ENCODE peak calls at places on chromosomes 3 and 15, in nine cellular contexts. H, J, D, S, G, X, V, L and N are unnamed samples.

GRCh38 chr15:70741107-70741511 is 22.2 kb downstream of the UACA start:
- DNase-seq in H (peak; percentile 89), S (no peak), X (peak; percentile 84), V (no peak), D (peak; percentile 78), L (peak; percentile 78), G (no peak), J (peak; percentile 56), N (peak; percentile 82)

GRCh38 chr15:101522621-101523559 is 33.4 kb upstream of the PCSK6 start:
- DNase-seq in L (no peak), X (no peak), S (no peak), D (no peak), J (no peak), G (no peak), H (no peak), V (no peak), N (no peak)

GRCh38 chr15:69679623-69680228 is 227.1 kb downstream of the RPLP1 start:
- DNase-seq in V (no peak), J (no peak), L (no peak), G (no peak), H (no peak), S (no peak), D (no peak), X (no peak), N (no peak)

GRCh38 chr3:133531981-133532380 is 41.5 kb upstream of the CDV3 start:
- DNase-seq in S (no peak), L (peak; percentile 67), G (no peak), X (no peak), D (peak; percentile 94), J (no peak), H (peak; percentile 75), V (no peak), N (no peak)

GRCh38 chr3:140384028-140384771 is 293.7 kb upstream of the TRIM42 start:
- DNase-seq in G (no peak), V (no peak), H (no peak), J (peak; percentile 68), D (no peak), X (peak; percentile 59), L (no peak), S (no peak), N (no peak)

GRCh38 chr3:172709776-172710708 is 825 bp downstream of the NCEH1 start:
- DNase-seq in V (peak; percentile 71), G (peak; percentile 22), H (peak; percentile 77), S (no peak), D (peak; percentile 53), X (peak; percentile 63), J (peak; percentile 47), L (peak; percentile 64), N (peak; percentile 50)

GRCh38 chr15:61032600-61033286 is 196.4 kb downstream of the RORA start:
- DNase-seq in X (peak; percentile 8), D (no peak), H (no peak), G (no peak), L (peak; percentile 89), J (no peak), S (no peak), V (no peak), N (no peak)

GRCh38 chr3:120218981-120219380 is 66.0 kb downstream of the GPR156 start:
- DNase-seq in G (no peak), V (no peak), D (no peak), S (no peak), H (no peak), J (no peak), X (no peak), L (no peak), N (no peak)

GRCh38 chr3:17915341-17915740 is 172.9 kb upstream of the TBC1D5 start:
- DNase-seq in D (no peak), L (no peak), S (no peak), X (no peak), H (peak; percentile 38), V (no peak), J (no peak), G (no peak), N (no peak)

GRCh38 chr3:145721815-145722214 is 439.2 kb downstream of the PLOD2 start:
- DNase-seq in H (no peak), X (no peak), G (no peak), D (no peak), J (no peak), S (no peak), L (no peak), V (no peak), N (no peak)

GRCh38 chr3:101928890-101929289 is 79.6 kb downstream of the NFKBIZ start:
- DNase-seq in G (no peak), H (peak; percentile 75), L (peak; percentile 30), D (peak; percentile 87), V (no peak), S (no peak), X (peak; percentile 38), J (no peak), N (no peak)

GRCh38 chr15:63045438-63046278 is 3.1 kb downstream of the TPM1 start:
- DNase-seq in G (no peak), V (no peak), X (no peak), D (no peak), S (no peak), J (no peak), H (peak; percentile 46), L (peak; percentile 49), N (no peak)

GRCh38 chr3:169354774-169355501 is 308.6 kb downstream of the MECOM start:
- DNase-seq in L (peak; percentile 70), S (no peak), D (no peak), G (no peak), J (no peak), H (no peak), X (no peak), V (no peak), N (no peak)

GRCh38 chr3:64011685-64012084 is 11.6 kb downstream of the PSMD6 start:
- DNase-seq in J (peak; percentile 46), S (no peak), H (peak; percentile 93), G (no peak), X (no peak), V (no peak), D (peak; percentile 90), L (peak; percentile 10), N (peak; percentile 74)

GRCh38 chr3:157542711-157543485 is 39.7 kb upstream of the VEPH1 start:
- DNase-seq in H (peak; percentile 89), S (no peak), G (no peak), X (peak; percentile 95), J (peak; percentile 57), L (peak; percentile 61), D (peak; percentile 79), V (peak; percentile 92), N (peak; percentile 89)

DNA sequence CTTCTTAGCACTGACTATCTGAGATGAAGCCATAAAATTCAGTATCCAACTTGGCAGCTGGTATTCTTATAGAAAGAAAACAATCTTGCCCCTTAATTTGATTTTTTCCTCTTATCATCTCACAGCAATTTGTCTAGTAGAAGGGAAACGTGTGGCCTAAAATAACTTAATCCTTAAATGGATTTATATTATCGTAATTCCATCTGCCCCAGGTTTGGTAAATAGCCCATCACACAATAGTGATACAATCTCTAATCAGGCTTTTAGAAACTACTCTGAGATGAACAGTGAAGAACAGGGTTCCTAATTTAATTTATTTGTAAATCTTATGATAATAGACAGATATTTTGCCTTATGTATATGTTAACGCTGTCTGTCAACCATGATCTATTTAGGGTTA is 24.8 kb downstream of the PEX5L start:
- DNase-seq in S (no peak), J (no peak), G (no peak), H (no peak), X (no peak), V (no peak), D (no peak), L (no peak), N (no peak)
- H3K27ac ChIP-seq in S (no peak overlapping the region), J (no peak overlapping the region), G (no peak overlapping the region), H (no peak overlapping the region), X (no peak overlapping the region), V (no peak overlapping the region), D (no peak overlapping the region), L (no peak overlapping the region), N (no peak overlapping the region)

GRCh38 chr3:113231827-113232253 is 20.5 kb downstream of the BOC start:
- DNase-seq in D (peak; percentile 94), V (no peak), S (no peak), J (peak; percentile 51), H (peak; percentile 89), L (peak; percentile 24), X (peak; percentile 82), G (no peak), N (peak; percentile 62)

GRCh38 chr3:113232367-113232766 is 21.0 kb downstream of the BOC start:
- DNase-seq in V (no peak), H (peak; percentile 53), L (no peak), X (no peak), G (no peak), D (peak; percentile 55), J (no peak), S (no peak), N (no peak)

GRCh38 chr3:113233497-113233896 is 22.1 kb downstream of the BOC start:
- DNase-seq in S (no peak), D (no peak), V (no peak), L (no peak), X (no peak), H (no peak), J (no peak), G (no peak), N (no peak)

GRCh38 chr3:113228969-113229368 is 17.6 kb downstream of the BOC start:
- DNase-seq in X (no peak), L (no peak), D (no peak), V (no peak), S (no peak), J (no peak), H (no peak), G (no peak), N (no peak)

DNA sequence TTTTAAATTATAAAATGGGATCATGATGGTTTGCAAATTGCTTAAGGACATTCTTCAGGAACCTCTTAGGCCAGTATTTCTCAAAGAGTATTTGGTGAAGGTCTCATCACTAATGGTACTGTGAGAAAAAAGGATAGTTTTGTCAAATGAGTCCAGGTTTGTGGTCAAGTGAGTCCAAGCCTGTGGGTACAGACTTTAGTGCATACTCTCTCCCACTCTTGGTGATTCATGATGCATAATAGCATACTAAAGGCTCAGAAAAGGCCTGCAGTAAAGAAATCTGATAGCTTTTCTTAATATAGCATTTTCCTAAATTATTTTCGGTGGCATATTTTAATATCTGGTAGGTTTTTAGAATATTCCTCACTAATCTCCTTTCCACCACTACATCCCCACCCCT is 20.0 kb downstream of the BOC start:
- DNase-seq in X (no peak), J (no peak), S (no peak), G (no peak), V (no peak), L (no peak), H (peak; percentile 94), D (peak; percentile 92), N (no peak)
- H3K27ac ChIP-seq in X (peak overlapping the region; percentile 9), J (no peak overlapping the region), S (no peak overlapping the region), G (no peak overlapping the region), V (no peak overlapping the region), L (no peak overlapping the region), H (peak overlapping the region; percentile 99), D (peak overlapping the region; percentile 15), N (no peak overlapping the region)

GRCh38 chr3:114893361-114893760 is 253.7 kb downstream of the ZBTB20 start:
- DNase-seq in H (no peak), V (no peak), D (no peak), G (no peak), X (no peak), L (no peak), S (no peak), J (no peak), N (no peak)
- H3K27ac ChIP-seq in H (no peak overlapping the region), V (no peak overlapping the region), D (no peak overlapping the region), G (no peak overlapping the region), X (peak overlapping the region; percentile 12), L (no peak overlapping the region), S (no peak overlapping the region), J (no peak overlapping the region), N (peak overlapping the region; percentile 49)

DNA sequence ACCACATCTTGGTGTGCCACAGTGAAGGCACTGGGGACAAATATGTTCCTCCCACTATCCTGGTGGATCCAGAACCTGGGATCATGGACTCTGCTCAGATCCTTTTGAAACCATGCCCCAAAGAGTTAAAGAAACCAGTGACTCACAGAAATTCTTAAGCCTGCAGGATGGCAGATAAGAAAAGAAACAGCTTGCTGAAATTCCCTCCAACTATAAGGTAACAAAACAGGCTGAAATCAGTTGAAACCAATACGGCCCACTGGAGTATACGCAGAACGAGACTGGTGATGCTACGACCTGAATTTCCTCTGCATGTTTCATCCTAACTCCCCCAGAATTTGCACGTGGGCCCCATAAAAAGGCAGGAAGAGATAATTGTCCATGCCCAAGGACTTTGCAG is 209.6 kb downstream of the TJP1 start:
- DNase-seq in J (no peak), X (no peak), G (no peak), L (peak; percentile 34), H (peak; percentile 50), S (no peak), D (peak; percentile 65), V (no peak), N (no peak)
- H3K27ac ChIP-seq in J (no peak overlapping the region), X (no peak overlapping the region), G (no peak overlapping the region), L (no peak overlapping the region), H (peak overlapping the region; percentile 59), S (no peak overlapping the region), D (no peak overlapping the region), V (no peak overlapping the region), N (no peak overlapping the region)